ENCODE peak calls at places on chromosomes 3 and 15, in seven cellular contexts. V is ascending aorta; L is HTR-8/SVneo; A is astrocyte of the spinal cord; B is tibial nerve; P is NCI-H524; R is activated CD4-positive, alpha-beta T cell treated with anti-CD3 and anti-CD28 coated beads for 1 hour. S is an unnamed sample.

GRCh38 chr3:42032693-42033349 is 58.3 kb upstream of the TRAK1 start:
- DNase-seq in V (peak), R (no peak), P (peak), B (peak), L (no peak), A (peak), S (peak)

GRCh38 chr3:57974796-57975388 is 33.3 kb upstream of the FLNB start:
- DNase-seq in A (peak), B (no peak), P (no peak), R (no peak), V (no peak), L (peak), S (no peak)

GRCh38 chr3:37971467-37971866 is 19.1 kb upstream of the VILL start:
- DNase-seq in L (no peak), V (no peak), B (no peak), R (no peak), P (peak), A (no peak), S (peak)

GRCh38 chr15:72098076-72098475 is 19.9 kb downstream of the MYO9A start:
- DNase-seq in L (no peak), V (no peak), A (peak), R (no peak), P (no peak), B (no peak), S (no peak)

GRCh38 chr3:37494206-37494605 is 319.8 kb upstream of the LRRFIP2 start:
- DNase-seq in P (no peak), V (no peak), L (no peak), R (no peak), B (no peak), A (no peak), S (no peak)

GRCh38 chr3:156812521-156813335 is 13.4 kb upstream of the LEKR1 start:
- DNase-seq in B (no peak), A (peak), P (no peak), R (no peak), L (no peak), V (no peak), S (no peak)

GRCh38 chr3:111787556-111788463 is 71.3 kb upstream of the PHLDB2 start:
- DNase-seq in B (no peak), V (no peak), P (no peak), A (no peak), R (no peak), L (no peak), S (no peak)

GRCh38 chr3:146163584-146163983 is 2.6 kb upstream of the PLOD2 start:
- DNase-seq in P (no peak), A (peak), L (peak), R (no peak), B (no peak), V (no peak), S (no peak)

GRCh38 chr3:43152649-43153048 is 46.8 kb upstream of the POMGNT2 start:
- DNase-seq in L (no peak), R (no peak), P (no peak), V (no peak), A (no peak), B (no peak), S (no peak)

GRCh38 chr3:38404286-38404685 is 49.4 kb upstream of the ACVR2B start:
- DNase-seq in V (no peak), A (peak), B (no peak), P (no peak), L (no peak), R (no peak), S (no peak)

S was measured in NCI-H2171 treated with DMSO at 0.1 percent for 48 hours.